ENCODE peak calls at places on chromosome 21, in five cellular contexts. R is hepatic stellate cell; X is activated CD4-positive, alpha-beta memory T cell treated with anti-CD3 and anti-CD28 coated beads for 36 hours; S is SK-N-SH; W is M059J. N is an unnamed sample.

GRCh38 chr21:35697321-35697808 is 363.0 kb downstream of the SETD4 start:
- DNase-seq in R (peak; percentile 13), X (no peak), S (no peak), W (peak; percentile 83), N (no peak)

GRCh38 chr21:46603228-46603627 is 1.7 kb downstream of the S100B start:
- DNase-seq in R (no peak), X (no peak), S (no peak), W (no peak), N (no peak)

GRCh38 chr21:37945036-37945435 is 28.8 kb upstream of the KCNJ6 start:
- DNase-seq in R (no peak), X (no peak), S (no peak), W (no peak), N (no peak)

GRCh38 chr21:17438642-17439041 is 74.2 kb upstream of the CXADR start:
- DNase-seq in R (no peak), X (no peak), S (peak; percentile 44), W (no peak), N (no peak)

GRCh38 chr21:32712043-32712442 is 15.8 kb downstream of the SYNJ1 start:
- DNase-seq in R (no peak), X (peak; percentile 37), S (no peak), W (peak; percentile 11), N (peak; percentile 43)

GRCh38 chr21:42644223-42645208 is 8.9 kb upstream of the PDE9A start:
- DNase-seq in R (peak; percentile 72), X (no peak), S (no peak), W (peak; percentile 28), N (no peak)

GRCh38 chr21:41651396-41651795 is 115.5 kb downstream of the RIPK4 start:
- DNase-seq in R (no peak), X (no peak), S (no peak), W (no peak), N (no peak)

GRCh38 chr21:33099131-33099530 is 29.2 kb downstream of the OLIG1 start:
- DNase-seq in R (no peak), X (no peak), S (no peak), W (no peak), N (no peak)

GRCh38 chr21:29887313-29888009 is 52.3 kb downstream of the GRIK1 start:
- DNase-seq in R (no peak), X (no peak), S (no peak), W (no peak), N (no peak)

GRCh38 chr21:42735944-42736343 is 82.5 kb downstream of the PDE9A start:
- DNase-seq in R (no peak), X (no peak), S (no peak), W (no peak), N (no peak)

GRCh38 chr21:41142051-41142795 is 25.7 kb upstream of the BACE2 start:
- DNase-seq in R (no peak), X (no peak), S (no peak), W (peak; percentile 91), N (no peak)